ENCODE peak calls at places on chromosomes 3 and 15, in eight cellular contexts. A is body of pancreas; E is psoas muscle; S is naive thymus-derived CD4-positive, alpha-beta T cell; B is CD4-positive, CD25-positive, alpha-beta regulatory T cell; Y is upper lobe of right lung; Q is stomach; Z is uterus. K is an unnamed sample. For H3K36me3, the result is how much of the 10 kb centered on the place peaks cover.

GRCh38 chr3:32359766-32360513 is 31.7 kb upstream of the CMTM7 start:
- DNase-seq in S (no peak), A (no peak), Z (no peak), Y (no peak), Q (no peak), B (no peak), E (no peak), K (no peak)

GRCh38 chr3:40803311-40803710 is 278.6 kb downstream of the ZNF621 start:
- DNase-seq in B (no peak), E (no peak), Y (no peak), A (no peak), Q (no peak), Z (no peak), S (no peak), K (no peak)

GRCh38 chr3:70040386-70040785 is 40.9 kb downstream of the SAMMSON start:
- DNase-seq in Y (no peak), E (no peak), Z (no peak), A (no peak), B (no peak), S (no peak), Q (no peak), K (no peak)

GRCh38 chr3:129609591-129610169 is 3.2 kb upstream of the PLXND1 start:
- DNase-seq in E (no peak), S (no peak), Z (no peak), A (no peak), Y (no peak), B (no peak), Q (no peak), K (no peak)

GRCh38 chr3:4350789-4351163 is 47.6 kb downstream of the SETMAR start:
- DNase-seq in Z (peak), Y (no peak), Q (no peak), E (no peak), S (peak), B (peak), A (peak), K (no peak)

GRCh38 chr3:117719316-117719926 is 1009.8 kb downstream of the TUSC7 start:
- DNase-seq in A (no peak), Q (no peak), Z (no peak), S (no peak), E (no peak), Y (no peak), B (no peak), K (no peak)

GRCh38 chr3:132661120-132661519 is 991 bp downstream of the UBA5 start:
- DNase-seq in E (no peak), Q (no peak), Z (no peak), S (no peak), B (no peak), Y (no peak), A (no peak), K (no peak)

GRCh38 chr3:197787412-197787811 is 3.6 kb upstream of the LRCH3 start:
- DNase-seq in B (no peak), Y (no peak), E (no peak), Q (peak), Z (no peak), S (no peak), A (no peak), K (no peak)

GRCh38 chr15:90189781-90190467 is 11.2 kb upstream of the SEMA4B start:
- DNase-seq in S (no peak), B (no peak), E (no peak), Z (no peak), A (no peak), Q (no peak), Y (no peak), K (no peak)

GRCh38 chr3:20905210-20905805 is 719.3 kb upstream of the SGO1 start:
- DNase-seq in S (no peak), Y (no peak), Z (no peak), E (no peak), Q (no peak), B (no peak), A (no peak), K (no peak)

GRCh38 chr3:169218314-169218983 is 445.1 kb downstream of the MECOM start:
- DNase-seq in Z (no peak), Q (peak), E (no peak), B (no peak), Y (no peak), A (peak), S (no peak), K (no peak)

GRCh38 chr3:51385621-51386091 is 565 bp downstream of the MANF start:
- DNase-seq in E (no peak), S (no peak), Q (no peak), Z (no peak), B (no peak), Y (no peak), A (no peak), K (no peak)

GRCh38 chr3:13005301-13005700 is 67.9 kb downstream of the IQSEC1 start:
- DNase-seq in Z (no peak), B (no peak), A (no peak), S (no peak), Q (no peak), E (no peak), Y (no peak), K (no peak)

GRCh38 chr3:94525039-94525438 is 462.2 kb downstream of the NSUN3 start:
- DNase-seq in A (peak), Y (no peak), S (no peak), Q (no peak), E (no peak), B (no peak), Z (no peak), K (no peak)

GRCh38 chr3:149267565-149267964 is 45.9 kb upstream of the CP start:
- DNase-seq in Q (no peak), E (no peak), A (no peak), Y (no peak), B (no peak), Z (no peak), S (no peak), K (no peak)

GRCh38 chr3:98722389-98722788 is 40.8 kb upstream of the ST3GAL6 start:
- DNase-seq in E (no peak), Z (no peak), S (no peak), A (no peak), Y (no peak), B (no peak), Q (no peak), K (no peak)

GRCh38 chr15:36898522-36899126 is 201.7 kb downstream of the MEIS2 start:
- DNase-seq in A (no peak), Z (no peak), E (no peak), Q (no peak), S (no peak), Y (no peak), B (no peak), K (no peak)

GRCh38 chr3:119184808-119185690 is 11.7 kb downstream of the UPK1B start:
- DNase-seq in S (no peak), B (no peak), Q (no peak), E (no peak), Y (no peak), A (no peak), Z (no peak), K (no peak)

GRCh38 chr3:148233403-148233802 is 464.3 kb upstream of the AGTR1 start:
- DNase-seq in Z (no peak), Q (no peak), E (no peak), Y (no peak), B (no peak), S (no peak), A (no peak), K (no peak)

GRCh38 chr15:57640935-57641682 is 49.4 kb downstream of the MYZAP start:
- DNase-seq in S (peak), Z (no peak), Q (no peak), Y (no peak), B (peak), A (peak), E (no peak), K (no peak)

GRCh38 chr15:60605879-60606304 is 127.0 kb upstream of the ICE2 start:
- DNase-seq in Z (no peak), A (peak), S (no peak), E (no peak), Y (no peak), B (no peak), Q (no peak), K (no peak)

GRCh38 chr3:133038731-133039398 is 674 bp downstream of the TMEM108 start:
- DNase-seq in E (peak), Z (peak), B (no peak), Y (peak), A (no peak), S (no peak), Q (peak), K (peak)

GRCh38 chr3:150308481-150308918 is 99.6 kb upstream of the TSC22D2 start:
- DNase-seq in Q (peak), A (peak), B (no peak), Z (no peak), Y (no peak), E (no peak), S (no peak), K (no peak)

GRCh38 chr3:171351676-171352075 is 108.5 kb downstream of the TNIK start:
- DNase-seq in E (peak), B (no peak), S (no peak), A (no peak), Z (peak), Y (no peak), Q (no peak), K (no peak)

GRCh38 chr3:147361671-147362420 is 44.5 kb downstream of the ZIC4 start:
- DNase-seq in Q (no peak), A (peak), S (no peak), Y (peak), Z (no peak), E (peak), B (no peak), K (no peak)

GRCh38 chr3:120338517-120338916 is 10.6 kb downstream of the LRRC58 start:
- DNase-seq in Q (no peak), Y (no peak), A (no peak), S (no peak), E (no peak), Z (no peak), B (no peak), K (no peak)

GRCh38 chr15:33789141-33789540 is 179.2 kb upstream of the CHRM5 start:
- DNase-seq in Y (no peak), E (no peak), A (no peak), B (no peak), Z (no peak), S (no peak), Q (no peak), K (no peak)

GRCh38 chr15:50162988-50163718 is 18.8 kb upstream of the SLC27A2 start:
- DNase-seq in Z (no peak), S (no peak), B (no peak), Y (no peak), A (no peak), E (no peak), Q (no peak), K (no peak)

GRCh38 chr3:188299713-188300112 is 145.8 kb downstream of the LPP start:
- DNase-seq in Z (no peak), A (no peak), S (no peak), Q (no peak), E (no peak), B (no peak), Y (no peak), K (no peak)

GRCh38 chr3:134754768-134755559 is 40.1 kb upstream of the EPHB1 start:
- DNase-seq in Y (no peak), S (no peak), B (no peak), Q (peak), Z (no peak), A (peak), E (peak), K (no peak)

DNA sequence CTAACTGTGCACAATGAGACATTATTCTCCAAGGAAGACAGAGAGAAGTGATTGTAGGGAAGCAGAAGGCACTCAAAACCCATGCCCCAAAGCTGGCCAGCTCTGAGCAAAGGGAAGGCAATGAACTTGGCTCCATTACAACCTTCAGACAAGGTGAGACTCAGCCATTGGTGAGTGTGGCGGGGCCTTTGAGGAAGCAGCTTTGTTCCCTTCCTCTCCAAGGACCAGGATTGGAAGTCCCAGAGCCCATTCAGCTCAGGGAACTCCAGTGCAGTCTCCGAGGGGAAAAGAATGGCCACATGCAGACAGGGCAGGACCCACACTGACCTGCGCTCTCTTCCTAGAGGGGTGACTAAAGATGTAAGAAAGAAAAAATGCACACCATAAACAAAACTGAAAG is 23.1 kb downstream of the HEG1 start:
- DNase-seq in Z (no peak), B (no peak), S (no peak), Q (no peak), A (no peak), E (no peak), Y (no peak), K (no peak)
- H3K36me3 ChIP-seq in Z (under half), B (under half), S (under half), Q (under half), A (under half), E (under half), Y (under half), K (under half)

GRCh38 chr3:183526838-183527420 is 28.6 kb downstream of the KLHL6 start:
- DNase-seq in Z (no peak), A (no peak), E (no peak), S (no peak), Y (no peak), Q (no peak), B (no peak), K (no peak)
- H3K36me3 ChIP-seq in Z (under half), A (under half), E (under half), S (under half), Y (under half), Q (under half), B (half or more), K (under half)

GRCh38 chr15:85688703-85689102 is 106.0 kb downstream of the KLHL25 start:
- DNase-seq in S (peak), B (peak), Y (no peak), E (no peak), A (no peak), Q (no peak), Z (no peak), K (no peak)
- H3K36me3 ChIP-seq in S (under half), B (under half), Y (half or more), E (half or more), A (under half), Q (under half), Z (under half), K (half or more)

GRCh38 chr3:127572735-127573134 is 17.8 kb downstream of the TPRA1 start:
- DNase-seq in Z (no peak), S (no peak), E (no peak), A (no peak), Y (no peak), Q (no peak), B (no peak), K (peak)

GRCh38 chr3:127577448-127577847 is 13.1 kb downstream of the TPRA1 start:
- DNase-seq in E (no peak), A (no peak), Y (no peak), Z (no peak), Q (no peak), B (no peak), S (no peak), K (no peak)

GRCh38 chr3:127573916-127574315 is 16.6 kb downstream of the TPRA1 start:
- DNase-seq in B (no peak), E (no peak), Z (no peak), A (no peak), Q (no peak), Y (no peak), S (no peak), K (no peak)

GRCh38 chr3:127573401-127573800 is 17.1 kb downstream of the TPRA1 start:
- DNase-seq in A (no peak), S (no peak), Z (no peak), E (no peak), B (no peak), Y (no peak), Q (no peak), K (peak)

DNA sequence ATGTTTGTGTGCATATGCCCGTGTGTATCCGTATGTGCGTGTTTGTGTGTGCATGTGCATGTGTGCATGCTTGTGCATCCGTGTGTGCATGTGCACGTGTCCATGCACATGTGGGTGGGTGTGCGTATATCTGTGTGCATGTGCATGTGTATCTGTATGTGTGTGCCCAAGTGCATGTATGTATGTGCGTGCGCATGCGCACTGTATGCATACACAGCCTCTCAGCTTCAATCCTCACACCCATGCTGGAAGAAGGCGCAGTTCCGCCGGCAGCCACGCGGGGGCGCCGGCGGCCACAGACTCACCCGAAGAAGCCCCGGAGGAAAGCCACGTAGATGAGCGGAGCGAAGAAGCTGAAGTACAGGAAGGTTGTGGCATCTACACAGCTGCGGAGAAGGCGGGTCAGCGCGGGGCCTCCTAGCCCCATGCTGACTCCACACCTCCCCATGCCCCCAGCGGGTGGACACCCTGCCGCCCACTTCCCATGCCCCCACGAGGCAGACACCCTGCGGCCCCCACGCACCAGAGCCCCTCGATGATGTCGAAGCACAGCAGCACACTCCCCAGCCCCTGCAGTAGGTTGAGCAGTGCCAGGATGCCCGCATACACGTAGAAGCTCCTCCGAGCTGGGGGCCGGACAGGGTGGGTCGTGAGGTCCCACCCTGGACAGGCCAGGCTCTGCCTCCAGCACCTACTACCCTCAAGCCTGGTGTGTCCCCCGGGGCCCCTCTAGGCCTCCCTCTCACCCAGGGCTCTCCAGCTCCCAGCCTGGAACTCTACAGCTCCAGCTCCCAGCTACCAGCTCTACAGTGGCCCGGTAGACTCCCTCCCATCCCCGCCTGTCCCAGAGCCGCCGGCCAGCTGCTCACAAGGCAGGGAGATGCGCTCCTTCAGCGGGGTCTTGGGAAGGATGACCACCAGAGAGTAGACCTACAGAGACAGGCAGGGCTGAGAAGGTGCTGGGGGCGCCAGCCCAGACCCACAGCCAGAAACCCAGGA is 15.4 kb downstream of the TPRA1 start:
- DNase-seq in Y (peak), Z (peak), B (peak), Q (peak), A (peak), S (peak), E (peak), K (peak)
- H3K36me3 ChIP-seq in Y (under half), Z (under half), B (under half), Q (under half), A (under half), S (under half), E (half or more), K (under half)